ENCODE peak calls at places on chromosome 3, in six cellular contexts. One of them, this sample, is unnamed.

GRCh38 chr3:162165346-162165745 is 668.7 kb downstream of the OTOL1 start:
- DNase-seq in neural crest cell: no peak
- DNase-seq in AG09309: no peak
- DNase-seq in natural killer cell: no peak
- DNase-seq in psoas muscle: no peak
- DNase-seq in RWPE1: no peak
- DNase-seq in this sample: no peak

GRCh38 chr3:190697901-190698300 is 164.6 kb downstream of the GMNC start:
- DNase-seq in natural killer cell: no peak
- DNase-seq in neural crest cell: no peak
- DNase-seq in RWPE1: no peak
- DNase-seq in psoas muscle: no peak
- DNase-seq in AG09309: peak
- DNase-seq in this sample: no peak

GRCh38 chr3:17872457-17872856 is 130.0 kb upstream of the TBC1D5 start:
- DNase-seq in natural killer cell: no peak
- DNase-seq in AG09309: no peak
- DNase-seq in psoas muscle: no peak
- DNase-seq in neural crest cell: no peak
- DNase-seq in RWPE1: no peak
- DNase-seq in this sample: no peak

GRCh38 chr3:133663569-133664313 is 2.0 kb upstream of the TOPBP1 start:
- DNase-seq in natural killer cell: no peak
- DNase-seq in neural crest cell: peak
- DNase-seq in psoas muscle: no peak
- DNase-seq in AG09309: peak
- DNase-seq in RWPE1: peak
- DNase-seq in this sample: no peak

GRCh38 chr3:17149076-17149475 is 264.3 kb downstream of the PLCL2 start:
- DNase-seq in natural killer cell: no peak
- DNase-seq in psoas muscle: no peak
- DNase-seq in AG09309: no peak
- DNase-seq in neural crest cell: no peak
- DNase-seq in RWPE1: no peak
- DNase-seq in this sample: no peak

GRCh38 chr3:7075901-7076300 is 215.0 kb downstream of the GRM7 start:
- DNase-seq in AG09309: no peak
- DNase-seq in psoas muscle: no peak
- DNase-seq in neural crest cell: no peak
- DNase-seq in RWPE1: no peak
- DNase-seq in natural killer cell: no peak
- DNase-seq in this sample: no peak

GRCh38 chr3:99990179-99990578 is 124.1 kb downstream of the FILIP1L start:
- DNase-seq in psoas muscle: no peak
- DNase-seq in natural killer cell: no peak
- DNase-seq in neural crest cell: no peak
- DNase-seq in AG09309: no peak
- DNase-seq in RWPE1: no peak
- DNase-seq in this sample: no peak

GRCh38 chr3:41265823-41266273 is 66.5 kb downstream of the CTNNB1 start:
- DNase-seq in RWPE1: no peak
- DNase-seq in AG09309: no peak
- DNase-seq in neural crest cell: no peak
- DNase-seq in psoas muscle: no peak
- DNase-seq in natural killer cell: no peak
- DNase-seq in this sample: no peak

GRCh38 chr3:19070325-19070724 is 78.0 kb upstream of the KCNH8 start:
- DNase-seq in natural killer cell: no peak
- DNase-seq in RWPE1: peak
- DNase-seq in AG09309: no peak
- DNase-seq in psoas muscle: no peak
- DNase-seq in neural crest cell: no peak
- DNase-seq in this sample: no peak

GRCh38 chr3:32820430-32820829 is 2.6 kb downstream of the TRIM71 start:
- DNase-seq in natural killer cell: no peak
- DNase-seq in neural crest cell: no peak
- DNase-seq in RWPE1: no peak
- DNase-seq in AG09309: no peak
- DNase-seq in psoas muscle: no peak
- DNase-seq in this sample: no peak

GRCh38 chr3:65030847-65031463 is 343.2 kb upstream of the ADAMTS9 start:
- DNase-seq in psoas muscle: no peak
- DNase-seq in natural killer cell: no peak
- DNase-seq in neural crest cell: no peak
- DNase-seq in AG09309: no peak
- DNase-seq in RWPE1: peak
- DNase-seq in this sample: no peak

GRCh38 chr3:46427929-46428833 is 21.1 kb downstream of the CCRL2 start:
- DNase-seq in psoas muscle: no peak
- DNase-seq in RWPE1: no peak
- DNase-seq in natural killer cell: no peak
- DNase-seq in neural crest cell: no peak
- DNase-seq in AG09309: no peak
- DNase-seq in this sample: no peak

GRCh38 chr3:112086857-112087524 is 802 bp downstream of the C3orf52 start:
- DNase-seq in AG09309: no peak
- DNase-seq in psoas muscle: no peak
- DNase-seq in neural crest cell: no peak
- DNase-seq in natural killer cell: no peak
- DNase-seq in RWPE1: peak
- DNase-seq in this sample: no peak

GRCh38 chr3:108088146-108088545 is 2.7 kb downstream of the CD47 start:
- DNase-seq in psoas muscle: no peak
- DNase-seq in neural crest cell: no peak
- DNase-seq in natural killer cell: no peak
- DNase-seq in AG09309: no peak
- DNase-seq in RWPE1: no peak
- DNase-seq in this sample: no peak

GRCh38 chr3:117488983-117489382 is 779.4 kb downstream of the TUSC7 start:
- DNase-seq in natural killer cell: no peak
- DNase-seq in RWPE1: no peak
- DNase-seq in neural crest cell: no peak
- DNase-seq in psoas muscle: no peak
- DNase-seq in AG09309: no peak
- DNase-seq in this sample: no peak

GRCh38 chr3:179149239-179149887 is 1.2 kb downstream of the PIK3CA start:
- DNase-seq in neural crest cell: no peak
- DNase-seq in psoas muscle: no peak
- DNase-seq in RWPE1: peak
- DNase-seq in natural killer cell: no peak
- DNase-seq in AG09309: no peak
- DNase-seq in this sample: peak

GRCh38 chr3:71560665-71561064 is 22.9 kb downstream of the FOXP1 start:
- DNase-seq in RWPE1: no peak
- DNase-seq in natural killer cell: no peak
- DNase-seq in neural crest cell: no peak
- DNase-seq in psoas muscle: no peak
- DNase-seq in AG09309: no peak
- DNase-seq in this sample: no peak

GRCh38 chr3:112604536-112604935 is 36.4 kb downstream of the CCDC80 start:
- DNase-seq in natural killer cell: no peak
- DNase-seq in RWPE1: no peak
- DNase-seq in psoas muscle: no peak
- DNase-seq in neural crest cell: no peak
- DNase-seq in AG09309: peak
- DNase-seq in this sample: no peak

GRCh38 chr3:126402178-126402577 is 7.5 kb downstream of the CFAP100 start:
- DNase-seq in RWPE1: no peak
- DNase-seq in psoas muscle: no peak
- DNase-seq in natural killer cell: no peak
- DNase-seq in neural crest cell: no peak
- DNase-seq in AG09309: no peak
- DNase-seq in this sample: no peak

GRCh38 chr3:55899887-55900286 is 412.8 kb upstream of the WNT5A start:
- DNase-seq in natural killer cell: no peak
- DNase-seq in psoas muscle: no peak
- DNase-seq in RWPE1: peak
- DNase-seq in neural crest cell: no peak
- DNase-seq in AG09309: no peak
- DNase-seq in this sample: no peak

GRCh38 chr3:114155370-114155821 is 23.5 kb downstream of the DRD3 start:
- DNase-seq in natural killer cell: no peak
- DNase-seq in AG09309: no peak
- DNase-seq in psoas muscle: no peak
- DNase-seq in neural crest cell: peak
- DNase-seq in RWPE1: no peak
- DNase-seq in this sample: peak

GRCh38 chr3:38579146-38579545 is 70.3 kb downstream of the SCN5A start:
- DNase-seq in AG09309: no peak
- DNase-seq in psoas muscle: peak
- DNase-seq in natural killer cell: peak
- DNase-seq in RWPE1: no peak
- DNase-seq in neural crest cell: no peak
- DNase-seq in this sample: peak

GRCh38 chr3:101861212-101861977 is 12.1 kb downstream of the NFKBIZ start:
- DNase-seq in natural killer cell: no peak
- DNase-seq in psoas muscle: no peak
- DNase-seq in AG09309: no peak
- DNase-seq in RWPE1: no peak
- DNase-seq in neural crest cell: no peak
- DNase-seq in this sample: no peak

GRCh38 chr3:13539671-13540070 is 9.3 kb upstream of the FBLN2 start:
- DNase-seq in psoas muscle: no peak
- DNase-seq in AG09309: no peak
- DNase-seq in neural crest cell: no peak
- DNase-seq in RWPE1: no peak
- DNase-seq in natural killer cell: no peak
- DNase-seq in this sample: no peak

GRCh38 chr3:133700351-133700750 is 38.6 kb upstream of the TOPBP1 start:
- DNase-seq in psoas muscle: no peak
- DNase-seq in RWPE1: no peak
- DNase-seq in AG09309: no peak
- DNase-seq in natural killer cell: no peak
- DNase-seq in neural crest cell: no peak
- DNase-seq in this sample: no peak

GRCh38 chr3:13483286-13483685 is 3.2 kb downstream of the HDAC11 start:
- DNase-seq in natural killer cell: no peak
- DNase-seq in RWPE1: no peak
- DNase-seq in AG09309: no peak
- DNase-seq in neural crest cell: no peak
- DNase-seq in psoas muscle: peak
- DNase-seq in this sample: no peak

GRCh38 chr3:136730595-136731273 is 21.4 kb downstream of the STAG1 start:
- DNase-seq in psoas muscle: no peak
- DNase-seq in neural crest cell: no peak
- DNase-seq in AG09309: no peak
- DNase-seq in RWPE1: no peak
- DNase-seq in natural killer cell: no peak
- DNase-seq in this sample: no peak

GRCh38 chr3:16132190-16132589 is 42.3 kb upstream of the GALNT15 start:
- DNase-seq in psoas muscle: no peak
- DNase-seq in AG09309: no peak
- DNase-seq in natural killer cell: no peak
- DNase-seq in RWPE1: no peak
- DNase-seq in neural crest cell: no peak
- DNase-seq in this sample: no peak

GRCh38 chr3:156483961-156484787 is 70.7 kb downstream of the SSR3 start:
- DNase-seq in neural crest cell: no peak
- DNase-seq in psoas muscle: no peak
- DNase-seq in natural killer cell: peak
- DNase-seq in RWPE1: peak
- DNase-seq in AG09309: no peak
- DNase-seq in this sample: no peak

GRCh38 chr3:27536451-27536850 is 52.3 kb upstream of the SLC4A7 start:
- DNase-seq in natural killer cell: no peak
- DNase-seq in RWPE1: no peak
- DNase-seq in AG09309: no peak
- DNase-seq in psoas muscle: no peak
- DNase-seq in neural crest cell: no peak
- DNase-seq in this sample: no peak

GRCh38 chr3:20039765-20040475 is at the start of gene KAT2B:
- DNase-seq in natural killer cell: peak
- DNase-seq in RWPE1: peak
- DNase-seq in AG09309: no peak
- DNase-seq in psoas muscle: peak
- DNase-seq in neural crest cell: peak
- DNase-seq in this sample: peak

GRCh38 chr3:169082076-169082475 is 581.4 kb downstream of the MECOM start:
- DNase-seq in psoas muscle: no peak
- DNase-seq in natural killer cell: no peak
- DNase-seq in RWPE1: no peak
- DNase-seq in AG09309: no peak
- DNase-seq in neural crest cell: no peak
- DNase-seq in this sample: no peak

GRCh38 chr3:167030059-167030458 is 350.0 kb downstream of the ZBBX start:
- DNase-seq in natural killer cell: no peak
- DNase-seq in RWPE1: no peak
- DNase-seq in psoas muscle: no peak
- DNase-seq in neural crest cell: no peak
- DNase-seq in AG09309: no peak
- DNase-seq in this sample: no peak

GRCh38 chr3:71069797-71070196 is 513.7 kb downstream of the FOXP1 start:
- DNase-seq in AG09309: no peak
- DNase-seq in psoas muscle: peak
- DNase-seq in natural killer cell: peak
- DNase-seq in RWPE1: peak
- DNase-seq in neural crest cell: peak
- DNase-seq in this sample: peak

GRCh38 chr3:10299175-10299574 is 6.4 kb upstream of the GHRL start:
- DNase-seq in RWPE1: no peak
- DNase-seq in AG09309: no peak
- DNase-seq in natural killer cell: no peak
- DNase-seq in neural crest cell: no peak
- DNase-seq in psoas muscle: no peak
- DNase-seq in this sample: no peak
- TF ChIP-seq CTCF in RWPE1: no peak
- TF ChIP-seq CTCF in AG09309: peak
- TF ChIP-seq CTCF in natural killer cell: no peak
- TF ChIP-seq CTCF in neural crest cell: no peak
- TF ChIP-seq CTCF in psoas muscle: no peak
- TF ChIP-seq CTCF in this sample: no peak

GRCh38 chr3:12287727-12288465 is 974 bp upstream of the PPARG start:
- DNase-seq in natural killer cell: no peak
- DNase-seq in psoas muscle: peak
- DNase-seq in neural crest cell: peak
- DNase-seq in AG09309: no peak
- DNase-seq in RWPE1: no peak
- DNase-seq in this sample: peak
- TF ChIP-seq CTCF in natural killer cell: no peak
- TF ChIP-seq CTCF in psoas muscle: no peak
- TF ChIP-seq CTCF in neural crest cell: no peak
- TF ChIP-seq CTCF in AG09309: no peak
- TF ChIP-seq CTCF in RWPE1: peak
- TF ChIP-seq CTCF in this sample: no peak

GRCh38 chr3:129352045-129352444 is 73.4 kb downstream of the HMCES start:
- DNase-seq in neural crest cell: no peak
- DNase-seq in psoas muscle: no peak
- DNase-seq in AG09309: no peak
- DNase-seq in RWPE1: no peak
- DNase-seq in natural killer cell: no peak
- DNase-seq in this sample: no peak
- TF ChIP-seq CTCF in neural crest cell: peak
- TF ChIP-seq CTCF in psoas muscle: no peak
- TF ChIP-seq CTCF in AG09309: no peak
- TF ChIP-seq CTCF in RWPE1: no peak
- TF ChIP-seq CTCF in natural killer cell: no peak
- TF ChIP-seq CTCF in this sample: no peak

GRCh38 chr3:3701949-3702348 is 97.3 kb upstream of the LRRN1 start:
- DNase-seq in psoas muscle: no peak
- DNase-seq in AG09309: no peak
- DNase-seq in natural killer cell: no peak
- DNase-seq in neural crest cell: no peak
- DNase-seq in RWPE1: no peak
- DNase-seq in this sample: no peak
- TF ChIP-seq CTCF in psoas muscle: no peak
- TF ChIP-seq CTCF in AG09309: no peak
- TF ChIP-seq CTCF in natural killer cell: no peak
- TF ChIP-seq CTCF in neural crest cell: no peak
- TF ChIP-seq CTCF in RWPE1: no peak
- TF ChIP-seq CTCF in this sample: no peak

GRCh38 chr3:122948398-122948797 is 79.2 kb downstream of the SEMA5B start:
- DNase-seq in psoas muscle: no peak
- DNase-seq in AG09309: no peak
- DNase-seq in neural crest cell: no peak
- DNase-seq in natural killer cell: no peak
- DNase-seq in RWPE1: no peak
- DNase-seq in this sample: no peak
- TF ChIP-seq CTCF in psoas muscle: no peak
- TF ChIP-seq CTCF in AG09309: no peak
- TF ChIP-seq CTCF in neural crest cell: no peak
- TF ChIP-seq CTCF in natural killer cell: no peak
- TF ChIP-seq CTCF in RWPE1: no peak
- TF ChIP-seq CTCF in this sample: no peak